ENCODE peak calls at places on chromosomes 12 and 14, in five cellular contexts. One of them, this sample, is unnamed.

GRCh38 chr14:59465570-59466150 is 480 bp upstream of the GPR135 start:
- DNase-seq in HCT116: no peak
- DNase-seq in spleen: no peak
- DNase-seq in HepG2: no peak
- DNase-seq in breast epithelium: no peak
- DNase-seq in this sample: no peak

GRCh38 chr14:80638620-80639215 is 302.8 kb downstream of the CEP128 start:
- DNase-seq in HCT116: peak
- DNase-seq in spleen: no peak
- DNase-seq in HepG2: no peak
- DNase-seq in breast epithelium: no peak
- DNase-seq in this sample: no peak

GRCh38 chr12:116879509-116880212 is 1.6 kb downstream of the HRK start:
- DNase-seq in HCT116: no peak
- DNase-seq in spleen: peak
- DNase-seq in HepG2: no peak
- DNase-seq in breast epithelium: no peak
- DNase-seq in this sample: no peak

GRCh38 chr14:51867753-51868152 is 7.3 kb downstream of the GNG2 start:
- DNase-seq in HCT116: no peak
- DNase-seq in spleen: no peak
- DNase-seq in HepG2: no peak
- DNase-seq in breast epithelium: no peak
- DNase-seq in this sample: no peak

GRCh38 chr12:6383572-6384498 is at the start of gene LTBR:
- DNase-seq in HCT116: no peak
- DNase-seq in spleen: peak
- DNase-seq in HepG2: peak
- DNase-seq in breast epithelium: peak
- DNase-seq in this sample: peak

GRCh38 chr14:65846469-65846868 is 433.9 kb downstream of the FUT8 start:
- DNase-seq in HCT116: no peak
- DNase-seq in spleen: no peak
- DNase-seq in HepG2: no peak
- DNase-seq in breast epithelium: no peak
- DNase-seq in this sample: no peak

GRCh38 chr14:70600382-70601157 is at the start of gene MED6:
- DNase-seq in HCT116: peak
- DNase-seq in spleen: peak
- DNase-seq in HepG2: peak
- DNase-seq in breast epithelium: peak
- DNase-seq in this sample: peak

GRCh38 chr12:80553316-80553715 is 109.3 kb downstream of the PTPRQ start:
- DNase-seq in HCT116: peak
- DNase-seq in spleen: no peak
- DNase-seq in HepG2: no peak
- DNase-seq in breast epithelium: no peak
- DNase-seq in this sample: no peak

GRCh38 chr12:109710747-109711595 is 2.7 kb upstream of the FAM222A start:
- DNase-seq in HCT116: no peak
- DNase-seq in spleen: no peak
- DNase-seq in HepG2: peak
- DNase-seq in breast epithelium: no peak
- DNase-seq in this sample: no peak

GRCh38 chr12:75635606-75636444 is 124.4 kb upstream of the KRR1 start:
- DNase-seq in HCT116: peak
- DNase-seq in spleen: no peak
- DNase-seq in HepG2: peak
- DNase-seq in breast epithelium: no peak
- DNase-seq in this sample: no peak

GRCh38 chr12:108580531-108580930 is 17.4 kb downstream of the TMEM119 start:
- DNase-seq in HCT116: no peak
- DNase-seq in spleen: peak
- DNase-seq in HepG2: no peak
- DNase-seq in breast epithelium: no peak
- DNase-seq in this sample: no peak

GRCh38 chr12:12673296-12673695 is 22.7 kb downstream of the GPR19 start:
- DNase-seq in HCT116: no peak
- DNase-seq in spleen: no peak
- DNase-seq in HepG2: no peak
- DNase-seq in breast epithelium: no peak
- DNase-seq in this sample: no peak

GRCh38 chr14:89684139-89684538 is 267.1 kb upstream of the FOXN3 start:
- DNase-seq in HCT116: no peak
- DNase-seq in spleen: no peak
- DNase-seq in HepG2: no peak
- DNase-seq in breast epithelium: no peak
- DNase-seq in this sample: no peak

GRCh38 chr12:47562201-47562600 is 143.6 kb downstream of the RPAP3 start:
- DNase-seq in HCT116: no peak
- DNase-seq in spleen: no peak
- DNase-seq in HepG2: no peak
- DNase-seq in breast epithelium: no peak
- DNase-seq in this sample: no peak

GRCh38 chr12:104462931-104463339 is 6.2 kb downstream of the CHST11 start:
- DNase-seq in HCT116: no peak
- DNase-seq in spleen: no peak
- DNase-seq in HepG2: no peak
- DNase-seq in breast epithelium: no peak
- DNase-seq in this sample: no peak

GRCh38 chr12:104459556-104459909 is 2.8 kb downstream of the CHST11 start:
- DNase-seq in HCT116: no peak
- DNase-seq in spleen: no peak
- DNase-seq in HepG2: no peak
- DNase-seq in breast epithelium: no peak
- DNase-seq in this sample: no peak

GRCh38 chr12:104460041-104460757 is 3.5 kb downstream of the CHST11 start:
- DNase-seq in HCT116: no peak
- DNase-seq in spleen: no peak
- DNase-seq in HepG2: no peak
- DNase-seq in breast epithelium: no peak
- DNase-seq in this sample: no peak

GRCh38 chr12:104462325-104462724 is 5.6 kb downstream of the CHST11 start:
- DNase-seq in HCT116: no peak
- DNase-seq in spleen: no peak
- DNase-seq in HepG2: no peak
- DNase-seq in breast epithelium: no peak
- DNase-seq in this sample: no peak

GRCh38 chr12:104460973-104461693 is 4.4 kb downstream of the CHST11 start:
- DNase-seq in HCT116: no peak
- DNase-seq in spleen: no peak
- DNase-seq in HepG2: no peak
- DNase-seq in breast epithelium: no peak
- DNase-seq in this sample: no peak
- TF ChIP-seq POLR2A in HCT116: no peak
- TF ChIP-seq POLR2A in spleen: no peak
- TF ChIP-seq POLR2A in HepG2: no peak
- TF ChIP-seq POLR2A in breast epithelium: no peak
- TF ChIP-seq POLR2A in this sample: no peak

DNA sequence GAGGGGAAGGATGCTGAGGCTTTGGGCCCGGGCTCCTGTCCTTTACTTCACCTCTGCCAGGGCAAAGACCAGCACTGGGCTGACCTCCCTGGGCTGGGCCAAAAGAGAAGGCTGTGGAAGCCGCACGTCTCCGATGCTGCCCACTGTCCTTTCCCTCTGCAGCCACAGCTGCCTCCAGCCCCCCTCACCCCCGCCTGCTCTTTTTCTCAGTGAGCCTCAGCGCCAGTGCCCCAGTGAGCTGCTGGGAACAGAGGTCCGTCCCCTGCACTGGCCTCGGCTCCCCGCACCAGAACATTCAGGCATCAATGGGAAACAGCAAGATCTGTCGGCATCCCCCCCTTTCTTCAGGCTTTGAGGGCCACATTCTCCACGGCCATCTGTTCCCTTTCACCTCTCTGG is 398.1 kb downstream of the ZFP36L1 start:
- DNase-seq in HCT116: no peak
- DNase-seq in spleen: peak
- DNase-seq in HepG2: no peak
- DNase-seq in breast epithelium: no peak
- DNase-seq in this sample: no peak
- H3K27ac ChIP-seq in HCT116: no peak
- H3K27ac ChIP-seq in spleen: peak
- H3K27ac ChIP-seq in HepG2: no peak
- H3K27ac ChIP-seq in breast epithelium: peak
- H3K27ac ChIP-seq in this sample: peak

GRCh38 chr12:115553622-115554021 is 723.9 kb downstream of the MED13L start:
- DNase-seq in HCT116: no peak
- DNase-seq in spleen: no peak
- DNase-seq in HepG2: peak
- DNase-seq in breast epithelium: peak
- DNase-seq in this sample: peak
- TF ChIP-seq POLR2AphosphoS5 in HCT116: no peak
- TF ChIP-seq POLR2AphosphoS5 in spleen: no peak
- TF ChIP-seq POLR2AphosphoS5 in HepG2: no peak
- TF ChIP-seq POLR2AphosphoS5 in breast epithelium: no peak
- TF ChIP-seq POLR2AphosphoS5 in this sample: peak

GRCh38 chr14:77457115-77457521 is 283 bp downstream of the VIPAS39 start:
- DNase-seq in HCT116: no peak
- DNase-seq in spleen: no peak
- DNase-seq in HepG2: no peak
- DNase-seq in breast epithelium: no peak
- DNase-seq in this sample: no peak
- TF ChIP-seq POLR2A in HCT116: peak
- TF ChIP-seq POLR2A in spleen: peak
- TF ChIP-seq POLR2A in HepG2: peak
- TF ChIP-seq POLR2A in breast epithelium: peak
- TF ChIP-seq POLR2A in this sample: no peak

GRCh38 chr14:54451961-54452360 is 10.8 kb upstream of the CNIH1 start:
- DNase-seq in HCT116: no peak
- DNase-seq in spleen: no peak
- DNase-seq in HepG2: peak
- DNase-seq in breast epithelium: no peak
- DNase-seq in this sample: no peak

GRCh38 chr14:54451178-54451601 is 10.0 kb upstream of the CNIH1 start:
- DNase-seq in HCT116: no peak
- DNase-seq in spleen: no peak
- DNase-seq in HepG2: peak
- DNase-seq in breast epithelium: no peak
- DNase-seq in this sample: no peak

GRCh38 chr14:54450535-54450934 is 9.4 kb upstream of the CNIH1 start:
- DNase-seq in HCT116: no peak
- DNase-seq in spleen: no peak
- DNase-seq in HepG2: no peak
- DNase-seq in breast epithelium: no peak
- DNase-seq in this sample: no peak

GRCh38 chr14:54455363-54455762 is 14.2 kb upstream of the CNIH1 start:
- DNase-seq in HCT116: no peak
- DNase-seq in spleen: no peak
- DNase-seq in HepG2: no peak
- DNase-seq in breast epithelium: no peak
- DNase-seq in this sample: no peak

GRCh38 chr14:54453252-54453651 is 12.1 kb upstream of the CNIH1 start:
- DNase-seq in HCT116: no peak
- DNase-seq in spleen: no peak
- DNase-seq in HepG2: no peak
- DNase-seq in breast epithelium: no peak
- DNase-seq in this sample: no peak
- H3K27ac ChIP-seq in HCT116: no peak
- H3K27ac ChIP-seq in spleen: no peak
- H3K27ac ChIP-seq in HepG2: no peak
- H3K27ac ChIP-seq in breast epithelium: no peak
- H3K27ac ChIP-seq in this sample: no peak

DNA sequence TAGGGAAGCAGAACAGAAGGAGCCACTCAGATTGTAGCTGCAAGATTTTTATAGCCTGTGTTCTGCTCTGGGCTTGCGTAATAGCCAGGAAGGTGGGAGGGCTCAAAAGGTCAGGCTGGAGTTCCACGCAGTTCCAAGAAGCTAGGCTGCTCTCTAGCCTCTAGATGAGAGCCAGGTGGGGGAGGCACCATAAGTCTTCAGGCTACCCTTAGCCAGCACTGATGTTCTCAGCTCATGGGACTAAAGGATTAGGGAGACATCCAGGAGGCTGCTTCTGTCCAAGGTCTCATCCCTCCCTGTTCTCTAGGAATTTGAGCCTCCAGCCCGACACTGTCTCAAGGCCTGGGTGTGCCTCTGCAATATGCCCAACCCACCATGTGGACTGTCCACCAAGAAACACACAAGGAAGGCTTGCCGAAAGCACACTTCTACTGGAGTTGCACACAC is 1.7 kb downstream of the LMBR1L start:
- DNase-seq in HCT116: no peak
- DNase-seq in spleen: no peak
- DNase-seq in HepG2: peak
- DNase-seq in breast epithelium: no peak
- DNase-seq in this sample: no peak
- TF ChIP-seq POLR2AphosphoS5 in HCT116: no peak
- TF ChIP-seq POLR2AphosphoS5 in spleen: peak
- TF ChIP-seq POLR2AphosphoS5 in HepG2: no peak
- TF ChIP-seq POLR2AphosphoS5 in breast epithelium: no peak
- TF ChIP-seq POLR2AphosphoS5 in this sample: peak

GRCh38 chr12:89353188-89353822 is 1.0 kb upstream of the DUSP6 start:
- DNase-seq in HCT116: peak
- DNase-seq in spleen: no peak
- DNase-seq in HepG2: peak
- DNase-seq in breast epithelium: peak
- DNase-seq in this sample: peak
- TF ChIP-seq POLR2A in HCT116: peak
- TF ChIP-seq POLR2A in spleen: peak
- TF ChIP-seq POLR2A in HepG2: no peak
- TF ChIP-seq POLR2A in breast epithelium: no peak
- TF ChIP-seq POLR2A in this sample: peak

GRCh38 chr12:50240096-50240791 is 43.1 kb downstream of the LIMA1 start:
- DNase-seq in HCT116: no peak
- DNase-seq in spleen: no peak
- DNase-seq in HepG2: no peak
- DNase-seq in breast epithelium: no peak
- DNase-seq in this sample: no peak

GRCh38 chr12:50241178-50241577 is 42.1 kb downstream of the LIMA1 start:
- DNase-seq in HCT116: no peak
- DNase-seq in spleen: no peak
- DNase-seq in HepG2: peak
- DNase-seq in breast epithelium: no peak
- DNase-seq in this sample: no peak

GRCh38 chr12:50240792-50241114 is 42.6 kb downstream of the LIMA1 start:
- DNase-seq in HCT116: no peak
- DNase-seq in spleen: no peak
- DNase-seq in HepG2: no peak
- DNase-seq in breast epithelium: no peak
- DNase-seq in this sample: no peak

GRCh38 chr12:50242751-50243191 is 40.5 kb downstream of the LIMA1 start:
- DNase-seq in HCT116: no peak
- DNase-seq in spleen: no peak
- DNase-seq in HepG2: no peak
- DNase-seq in breast epithelium: no peak
- DNase-seq in this sample: no peak

DNA sequence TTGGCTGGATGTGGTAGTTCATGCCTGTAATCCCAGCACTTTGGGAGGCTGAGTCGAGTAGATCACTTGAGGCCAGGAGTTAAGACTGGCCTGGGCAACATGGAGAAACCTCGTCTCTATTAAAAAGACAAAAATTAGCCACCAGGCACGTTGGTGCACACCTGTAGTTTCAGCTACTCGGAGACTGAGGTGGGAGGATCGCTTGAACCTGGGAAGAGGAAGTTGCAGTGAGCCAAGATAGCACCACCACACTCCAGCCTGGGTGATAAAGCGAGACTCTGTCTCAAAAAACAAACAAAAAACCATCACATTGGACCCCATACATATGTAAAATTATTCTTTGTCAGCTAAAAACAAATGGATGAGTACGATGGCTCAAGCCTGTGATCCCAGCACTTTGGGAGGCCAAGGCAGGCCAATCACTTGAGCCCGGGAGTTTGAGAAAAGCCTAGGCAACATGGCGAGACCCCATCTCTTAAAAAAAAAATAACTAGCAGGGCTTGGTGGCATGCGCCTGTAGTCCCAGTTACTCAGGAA is 43.9 kb downstream of the LIMA1 start:
- DNase-seq in HCT116: no peak
- DNase-seq in spleen: no peak
- DNase-seq in HepG2: no peak
- DNase-seq in breast epithelium: no peak
- DNase-seq in this sample: no peak
- H3K27ac ChIP-seq in HCT116: no peak
- H3K27ac ChIP-seq in spleen: no peak
- H3K27ac ChIP-seq in HepG2: no peak
- H3K27ac ChIP-seq in breast epithelium: peak
- H3K27ac ChIP-seq in this sample: no peak